ENCODE peak calls at places on chromosomes 16 and 17, in nine cellular contexts. L is PC-9, R is fibroblast of lung, Q is Karpas-422, V is mammary epithelial cell, P is neural progenitor cell, S is trophoblast cell, H is SK-N-SH, D is HCT116. A is an unnamed sample.

GRCh38 chr16:8904018-8904430 is 21.9 kb downstream of the LITAFD start:
- DNase-seq in L (no peak), R (no peak), Q (no peak), V (no peak), P (no peak), S (no peak), H (no peak), D (no peak), A (no peak)

GRCh38 chr16:72938426-72939164 is 109.3 kb downstream of the ZFHX3 start:
- DNase-seq in L (no peak), R (peak; percentile 88), Q (no peak), V (peak; percentile 32), P (peak; percentile 32), S (peak; percentile 73), H (no peak), D (no peak), A (peak; percentile 97)

GRCh38 chr17:82283208-82283749 is 9.8 kb upstream of the CSNK1D start:
- DNase-seq in L (peak; percentile 92), R (peak; percentile 84), Q (peak; percentile 42), V (peak; percentile 94), P (no peak), S (no peak), H (peak; percentile 96), D (no peak), A (peak; percentile 84)

GRCh38 chr16:72992142-72992601 is 55.8 kb downstream of the ZFHX3 start:
- DNase-seq in L (no peak), R (no peak), Q (no peak), V (no peak), P (peak; percentile 85), S (no peak), H (peak; percentile 37), D (no peak), A (no peak)

GRCh38 chr16:28208131-28208530 is 3.6 kb downstream of the XPO6 start:
- DNase-seq in L (no peak), R (no peak), Q (no peak), V (no peak), P (no peak), S (no peak), H (no peak), D (no peak), A (no peak)

GRCh38 chr17:46195939-46196338 is 2.7 kb upstream of the KANSL1 start:
- DNase-seq in L (no peak), R (no peak), Q (no peak), V (no peak), P (no peak), S (no peak), H (no peak), D (no peak), A (no peak)

GRCh38 chr16:53435066-53435688 is 906 bp downstream of the RBL2 start:
- DNase-seq in L (peak; percentile 61), R (peak; percentile 89), Q (peak; percentile 93), V (peak; percentile 83), P (peak; percentile 73), S (peak; percentile 96), H (peak; percentile 82), D (peak; percentile 81), A (peak; percentile 94)

GRCh38 chr17:3894927-3895343 is 2.1 kb upstream of the CAMKK1 start:
- DNase-seq in L (peak; percentile 68), R (peak; percentile 26), Q (no peak), V (no peak), P (no peak), S (no peak), H (no peak), D (no peak), A (peak; percentile 32)

GRCh38 chr17:63516910-63517824 is 6.0 kb upstream of the KCNH6 start:
- DNase-seq in L (peak; percentile 27), R (peak; percentile 77), Q (no peak), V (peak; percentile 88), P (no peak), S (peak; percentile 76), H (no peak), D (peak; percentile 86), A (peak; percentile 80)

GRCh38 chr16:52193441-52193840 is 353.5 kb downstream of the TOX3 start:
- DNase-seq in L (no peak), R (no peak), Q (no peak), V (no peak), P (no peak), S (no peak), H (no peak), D (no peak), A (no peak)

GRCh38 chr16:68806422-68806821 is 36.9 kb upstream of the TANGO6 start:
- DNase-seq in L (no peak), R (no peak), Q (no peak), V (no peak), P (no peak), S (no peak), H (no peak), D (no peak), A (no peak)

GRCh38 chr16:67104845-67105244 is 4.9 kb upstream of the PHAF1 start:
- DNase-seq in L (peak; percentile 11), R (no peak), Q (no peak), V (no peak), P (no peak), S (no peak), H (no peak), D (no peak), A (no peak)

GRCh38 chr17:77843878-77844260 is 114.6 kb upstream of the TNRC6C start:
- DNase-seq in L (no peak), R (peak; percentile 29), Q (no peak), V (peak; percentile 59), P (no peak), S (no peak), H (no peak), D (no peak), A (no peak)

GRCh38 chr17:66747561-66748275 is 87.2 kb upstream of the CACNG5 start:
- DNase-seq in L (no peak), R (peak; percentile 89), Q (no peak), V (peak; percentile 3), P (no peak), S (peak; percentile 88), H (no peak), D (no peak), A (peak; percentile 94)

GRCh38 chr17:34692932-34693331 is 113.5 kb downstream of the TMEM132E start:
- DNase-seq in L (no peak), R (no peak), Q (no peak), V (peak; percentile 35), P (no peak), S (no peak), H (no peak), D (no peak), A (no peak)

GRCh38 chr17:80175411-80175810 is 5.6 kb downstream of the CARD14 start:
- DNase-seq in L (peak; percentile 77), R (peak; percentile 16), Q (no peak), V (no peak), P (peak; percentile 53), S (peak; percentile 5), H (peak; percentile 37), D (no peak), A (peak; percentile 23)

GRCh38 chr16:88871349-88871702 is 4.9 kb upstream of the PABPN1L start:
- DNase-seq in L (no peak), R (no peak), Q (no peak), V (no peak), P (no peak), S (no peak), H (no peak), D (no peak), A (no peak)

GRCh38 chr16:88869673-88869980 is 3.2 kb upstream of the PABPN1L start:
- DNase-seq in L (no peak), R (no peak), Q (no peak), V (no peak), P (no peak), S (no peak), H (no peak), D (no peak), A (peak; percentile 58)

GRCh38 chr16:88871730-88872416 is 5.4 kb upstream of the PABPN1L start:
- DNase-seq in L (no peak), R (no peak), Q (no peak), V (no peak), P (no peak), S (no peak), H (no peak), D (no peak), A (no peak)

GRCh38 chr16:88868974-88869672 is 2.7 kb upstream of the PABPN1L start:
- DNase-seq in L (no peak), R (no peak), Q (no peak), V (no peak), P (no peak), S (no peak), H (no peak), D (no peak), A (no peak)

DNA sequence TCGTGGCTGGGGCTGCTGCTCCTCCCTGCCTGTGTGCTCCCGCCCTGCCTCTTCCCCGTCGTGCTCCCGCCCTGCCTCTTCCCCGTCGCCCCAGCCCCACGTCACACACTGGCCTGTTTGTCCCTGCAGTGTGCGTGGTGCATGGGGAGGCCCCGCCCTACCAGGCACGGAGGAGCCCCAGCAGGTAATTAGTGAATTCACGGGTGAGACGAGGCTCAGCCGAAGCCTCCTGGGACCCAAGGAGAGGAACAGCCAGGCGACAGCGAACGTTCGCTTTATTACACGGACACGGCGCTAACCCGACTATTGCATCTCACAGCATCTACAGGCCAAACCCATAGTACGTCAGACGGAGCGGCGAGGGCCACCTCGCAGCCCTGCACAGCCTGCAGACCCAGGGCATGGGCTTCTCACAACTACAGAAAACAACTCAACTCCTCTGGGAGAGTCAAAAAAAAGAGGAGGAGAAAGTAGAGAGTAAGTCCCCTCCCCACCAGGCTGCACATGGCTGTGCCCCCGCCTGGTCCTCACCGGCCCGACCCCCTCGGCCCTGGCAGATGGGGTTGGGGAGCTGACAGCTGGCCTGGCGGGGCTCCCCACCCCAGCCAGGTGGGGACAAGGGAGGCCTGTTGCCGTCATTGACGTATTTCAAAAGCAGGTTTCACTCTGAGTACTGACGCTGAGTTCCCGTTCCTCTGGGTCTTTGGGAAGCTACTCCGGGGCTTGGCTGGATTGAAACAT is 4.3 kb upstream of the PABPN1L start:
- DNase-seq in L (no peak), R (no peak), Q (peak; percentile 59), V (no peak), P (no peak), S (no peak), H (no peak), D (no peak), A (no peak)
- H3K9me3 ChIP-seq in L (no peaks in the 10 kb centered on the region), R (no peaks in the 10 kb centered on the region), Q (no peaks in the 10 kb centered on the region), V (no peaks in the 10 kb centered on the region), P (no peaks in the 10 kb centered on the region), S (no peaks in the 10 kb centered on the region), H (no peaks in the 10 kb centered on the region), D (no peaks in the 10 kb centered on the region), A (no peaks in the 10 kb centered on the region)

GRCh38 chr16:1333854-1334719 is 642 bp downstream of the BAIAP3 start:
- DNase-seq in L (no peak), R (no peak), Q (no peak), V (no peak), P (peak; percentile 54), S (no peak), H (no peak), D (no peak), A (no peak)
- H2AFZ ChIP-seq in L (no peak overlapping the region), R (no peak overlapping the region), Q (no peak overlapping the region), V (peak overlapping the region; percentile 48), P (no peak overlapping the region), S (peak overlapping the region; percentile 52), H (no peak overlapping the region), D (no peak overlapping the region), A (no peak overlapping the region)

GRCh38 chr17:60258313-60258712 is 108.5 kb downstream of the CA4 start:
- DNase-seq in L (no peak), R (no peak), Q (no peak), V (no peak), P (no peak), S (no peak), H (no peak), D (no peak), A (no peak)
- H3K27ac ChIP-seq in L (no peak overlapping the region), R (no peak overlapping the region), Q (no peak overlapping the region), V (no peak overlapping the region), P (no peak overlapping the region), S (no peak overlapping the region), H (no peak overlapping the region), D (no peak overlapping the region), A (no peak overlapping the region)

GRCh38 chr16:35788381-35788780 is 2329.0 kb downstream of the TP53TG3F start:
- DNase-seq in L (no peak), R (no peak), Q (no peak), V (no peak), P (no peak), S (no peak), H (no peak), D (no peak), A (no peak)
- H3K9me3 ChIP-seq in L (no peaks in the 10 kb centered on the region), R (no peaks in the 10 kb centered on the region), Q (peaks cover 12% of the 10 kb centered on the region), V (peaks cover 63% of the 10 kb centered on the region), P (peaks cover 45% of the 10 kb centered on the region), S (peaks cover 57% of the 10 kb centered on the region), H (no peaks in the 10 kb centered on the region), D (no peaks in the 10 kb centered on the region), A (no peaks in the 10 kb centered on the region)

A was measured in GM23248.